ENCODE peak calls at places on chromosomes 4 and X, in eight cellular contexts. One of them, this sample, is unnamed.

GRCh38 chr4:142128529-142128928 is 492.1 kb downstream of the IL15 start:
- DNase-seq in fibroblast of the conjunctiva: no peak
- DNase-seq in spleen: no peak
- DNase-seq in hippocampal formation: no peak
- DNase-seq in effector memory CD8-positive, alpha-beta T cell: no peak
- DNase-seq in Right ventricle myocardium inferior: no peak
- DNase-seq in activated T-helper 1 cell treated with Interleukin-2 at 50 U/mL for 16 hours: no peak
- DNase-seq in stimulated activated CD4-positive, alpha-beta T cell treated with anti-CD3 and anti-CD28 coated beads, Interleukin-15, amount 100 ng/mL, for 1 hour: no peak
- DNase-seq in this sample: no peak

GRCh38 chr4:102678695-102679335 is 82.0 kb downstream of the MANBA start:
- DNase-seq in stimulated activated CD4-positive, alpha-beta T cell treated with anti-CD3 and anti-CD28 coated beads, Interleukin-15, amount 100 ng/mL, for 1 hour: no peak
- DNase-seq in hippocampal formation: no peak
- DNase-seq in effector memory CD8-positive, alpha-beta T cell: no peak
- DNase-seq in fibroblast of the conjunctiva: no peak
- DNase-seq in spleen: no peak
- DNase-seq in activated T-helper 1 cell treated with Interleukin-2 at 50 U/mL for 16 hours: no peak
- DNase-seq in Right ventricle myocardium inferior: no peak
- DNase-seq in this sample: no peak

GRCh38 chrX:110146521-110146920 is 143.6 kb downstream of the TMEM164 start:
- DNase-seq in stimulated activated CD4-positive, alpha-beta T cell treated with anti-CD3 and anti-CD28 coated beads, Interleukin-15, amount 100 ng/mL, for 1 hour: no peak
- DNase-seq in spleen: no peak
- DNase-seq in activated T-helper 1 cell treated with Interleukin-2 at 50 U/mL for 16 hours: no peak
- DNase-seq in Right ventricle myocardium inferior: no peak
- DNase-seq in hippocampal formation: peak
- DNase-seq in effector memory CD8-positive, alpha-beta T cell: peak
- DNase-seq in fibroblast of the conjunctiva: peak
- DNase-seq in this sample: peak

GRCh38 chrX:38275615-38276014 is 51.7 kb downstream of the RPGR start:
- DNase-seq in spleen: no peak
- DNase-seq in stimulated activated CD4-positive, alpha-beta T cell treated with anti-CD3 and anti-CD28 coated beads, Interleukin-15, amount 100 ng/mL, for 1 hour: no peak
- DNase-seq in hippocampal formation: no peak
- DNase-seq in Right ventricle myocardium inferior: no peak
- DNase-seq in effector memory CD8-positive, alpha-beta T cell: no peak
- DNase-seq in activated T-helper 1 cell treated with Interleukin-2 at 50 U/mL for 16 hours: no peak
- DNase-seq in fibroblast of the conjunctiva: peak
- DNase-seq in this sample: no peak

GRCh38 chr4:112765317-112765989 is 128.5 kb downstream of the LARP7 start:
- DNase-seq in activated T-helper 1 cell treated with Interleukin-2 at 50 U/mL for 16 hours: no peak
- DNase-seq in stimulated activated CD4-positive, alpha-beta T cell treated with anti-CD3 and anti-CD28 coated beads, Interleukin-15, amount 100 ng/mL, for 1 hour: no peak
- DNase-seq in effector memory CD8-positive, alpha-beta T cell: no peak
- DNase-seq in Right ventricle myocardium inferior: no peak
- DNase-seq in spleen: no peak
- DNase-seq in fibroblast of the conjunctiva: peak
- DNase-seq in hippocampal formation: no peak
- DNase-seq in this sample: no peak

GRCh38 chr4:126583509-126583908 is 1049.2 kb upstream of the INTU start:
- DNase-seq in hippocampal formation: no peak
- DNase-seq in fibroblast of the conjunctiva: no peak
- DNase-seq in effector memory CD8-positive, alpha-beta T cell: no peak
- DNase-seq in spleen: no peak
- DNase-seq in stimulated activated CD4-positive, alpha-beta T cell treated with anti-CD3 and anti-CD28 coated beads, Interleukin-15, amount 100 ng/mL, for 1 hour: no peak
- DNase-seq in Right ventricle myocardium inferior: no peak
- DNase-seq in activated T-helper 1 cell treated with Interleukin-2 at 50 U/mL for 16 hours: no peak
- DNase-seq in this sample: no peak

GRCh38 chr4:181271241-181271640 is 972.0 kb upstream of the TENM3 start:
- DNase-seq in effector memory CD8-positive, alpha-beta T cell: no peak
- DNase-seq in activated T-helper 1 cell treated with Interleukin-2 at 50 U/mL for 16 hours: no peak
- DNase-seq in Right ventricle myocardium inferior: no peak
- DNase-seq in hippocampal formation: no peak
- DNase-seq in stimulated activated CD4-positive, alpha-beta T cell treated with anti-CD3 and anti-CD28 coated beads, Interleukin-15, amount 100 ng/mL, for 1 hour: no peak
- DNase-seq in spleen: no peak
- DNase-seq in fibroblast of the conjunctiva: no peak
- DNase-seq in this sample: no peak

GRCh38 chrX:116285506-116285905 is 115.0 kb downstream of the AGTR2 start:
- DNase-seq in spleen: no peak
- DNase-seq in hippocampal formation: no peak
- DNase-seq in fibroblast of the conjunctiva: no peak
- DNase-seq in effector memory CD8-positive, alpha-beta T cell: no peak
- DNase-seq in activated T-helper 1 cell treated with Interleukin-2 at 50 U/mL for 16 hours: no peak
- DNase-seq in stimulated activated CD4-positive, alpha-beta T cell treated with anti-CD3 and anti-CD28 coated beads, Interleukin-15, amount 100 ng/mL, for 1 hour: no peak
- DNase-seq in Right ventricle myocardium inferior: no peak
- DNase-seq in this sample: no peak

GRCh38 chr4:2696423-2696822 is 59.7 kb downstream of the TNIP2 start:
- DNase-seq in effector memory CD8-positive, alpha-beta T cell: no peak
- DNase-seq in fibroblast of the conjunctiva: no peak
- DNase-seq in stimulated activated CD4-positive, alpha-beta T cell treated with anti-CD3 and anti-CD28 coated beads, Interleukin-15, amount 100 ng/mL, for 1 hour: no peak
- DNase-seq in activated T-helper 1 cell treated with Interleukin-2 at 50 U/mL for 16 hours: no peak
- DNase-seq in spleen: peak
- DNase-seq in hippocampal formation: no peak
- DNase-seq in Right ventricle myocardium inferior: no peak
- DNase-seq in this sample: no peak